ENCODE peak calls at places on chromosome 14, in four cellular contexts. I is ureter; Q is stimulated activated CD8-positive, alpha-beta memory T cell treated with anti-CD3 and anti-CD28 coated beads, Interleukin-2, amount 100 ng/mL, for 48 hours; K is sciatic nerve. H is an unnamed sample.

GRCh38 chr14:31893156-31893813 is 183.8 kb upstream of the ARHGAP5 start:
- DNase-seq in I (no peak), Q (no peak), K (no peak), H (no peak)

GRCh38 chr14:95318399-95318834 is 1.3 kb downstream of the CLMN start:
- DNase-seq in I (no peak), Q (no peak), K (no peak), H (no peak)

GRCh38 chr14:50064993-50065392 is 51.4 kb downstream of the VCPKMT start:
- DNase-seq in I (peak; percentile 63), Q (no peak), K (no peak), H (no peak)

GRCh38 chr14:66758031-66758613 is 250.2 kb downstream of the GPHN start:
- DNase-seq in I (no peak), Q (no peak), K (no peak), H (no peak)

GRCh38 chr14:62084020-62084419 is 321.8 kb downstream of the SNAPC1 start:
- DNase-seq in I (no peak), Q (no peak), K (no peak), H (no peak)

GRCh38 chr14:102525213-102526143 is 15.9 kb upstream of the ANKRD9 start:
- DNase-seq in I (peak; percentile 72), Q (no peak), K (no peak), H (no peak)

GRCh38 chr14:50362791-50363733 is 33.6 kb downstream of the CDKL1 start:
- DNase-seq in I (peak; percentile 34), Q (no peak), K (no peak), H (no peak)

GRCh38 chr14:51357250-51357649 is 117.2 kb downstream of the TMX1 start:
- DNase-seq in I (no peak), Q (no peak), K (no peak), H (no peak)

GRCh38 chr14:68569970-68570409 is 222.9 kb downstream of the ZFP36L1 start:
- DNase-seq in I (no peak), Q (no peak), K (no peak), H (peak; percentile 24)

GRCh38 chr14:74955229-74955999 is at the start of gene PGF:
- DNase-seq in I (no peak), Q (no peak), K (peak; percentile 81), H (peak; percentile 90)

GRCh38 chr14:100065942-100066574 is 836 bp downstream of the EVL start:
- DNase-seq in I (no peak), Q (no peak), K (no peak), H (no peak)

GRCh38 chr14:103745424-103745823 is 29.8 kb downstream of the ZFYVE21 start:
- DNase-seq in I (peak; percentile 12), Q (no peak), K (no peak), H (peak; percentile 26)

H was measured in cardiac septum.